ENCODE peak calls at places on chromosome X, in six cellular contexts. C is H1, U is IMR-90, J is H9, N is mesenchymal stem cell, B is mesendoderm. Z is an unnamed sample.

GRCh38 chrX:118603981-118604380 is 108.4 kb downstream of the DOCK11 start:
- DNase-seq in C (no peak), U (peak), J (peak), N (peak), B (peak), Z (peak)

GRCh38 chrX:143378851-143379250 is 138.4 kb downstream of the SPANXN3 start:
- DNase-seq in C (no peak), U (no peak), J (no peak), N (no peak), B (no peak), Z (no peak)

GRCh38 chrX:13223868-13224555 is 95.8 kb downstream of the ATXN3L start:
- DNase-seq in C (no peak), U (peak), J (no peak), N (peak), B (peak), Z (no peak)

GRCh38 chrX:8090906-8091305 is 80.2 kb downstream of the VCX2 start:
- DNase-seq in C (no peak), U (no peak), J (no peak), N (no peak), B (no peak), Z (no peak)

GRCh38 chrX:29435396-29435795 is 780.0 kb upstream of the MAGEB2 start:
- DNase-seq in C (no peak), U (peak), J (no peak), N (peak), B (no peak), Z (no peak)

GRCh38 chrX:53036149-53036548 is 12.4 kb upstream of the GPR173 start:
- DNase-seq in C (no peak), U (no peak), J (no peak), N (no peak), B (no peak), Z (no peak)

GRCh38 chrX:113429011-113429410 is 588.4 kb upstream of the AMOT start:
- DNase-seq in C (no peak), U (no peak), J (no peak), N (no peak), B (no peak), Z (no peak)

GRCh38 chrX:356385-357034 is 30.2 kb downstream of the PPP2R3B start:
- DNase-seq in C (no peak), U (peak), J (no peak), N (peak), B (no peak), Z (no peak)

GRCh38 chrX:154727418-154728323 is 23.2 kb downstream of the GAB3 start:
- DNase-seq in C (no peak), U (peak), J (no peak), N (peak), B (peak), Z (no peak)

GRCh38 chrX:154411981-154412340 is 622 bp downstream of the TAFAZZIN start:
- DNase-seq in C (no peak), U (peak), J (peak), N (peak), B (peak), Z (no peak)

GRCh38 chrX:133365886-133366611 is 49.2 kb downstream of the GPC4 start:
- DNase-seq in C (no peak), U (peak), J (no peak), N (peak), B (peak), Z (no peak)

GRCh38 chrX:119942831-119943184 is 743 bp downstream of the NKAP start:
- DNase-seq in C (no peak), U (peak), J (no peak), N (no peak), B (no peak), Z (no peak)

GRCh38 chrX:71095555-71095970 is at the start of gene FOXO4:
- DNase-seq in C (peak), U (peak), J (peak), N (peak), B (peak), Z (peak)

GRCh38 chrX:45843518-45843917 is 642.8 kb upstream of the DIPK2B start:
- DNase-seq in C (no peak), U (no peak), J (no peak), N (no peak), B (peak), Z (no peak)

GRCh38 chrX:123267220-123267619 is 83.1 kb downstream of the GRIA3 start:
- DNase-seq in C (no peak), U (no peak), J (no peak), N (no peak), B (no peak), Z (no peak)

GRCh38 chrX:108313662-108314061 is 124.6 kb downstream of the COL4A6 start:
- DNase-seq in C (no peak), U (peak), J (no peak), N (peak), B (no peak), Z (no peak)

GRCh38 chrX:112147206-112147605 is 64.6 kb upstream of the TRPC5 start:
- DNase-seq in C (no peak), U (peak), J (peak), N (peak), B (peak), Z (peak)

GRCh38 chrX:119067023-119067739 is 5.6 kb upstream of the CT47C1 start:
- DNase-seq in C (no peak), U (peak), J (peak), N (peak), B (peak), Z (peak)

GRCh38 chrX:51931761-51932160 is 38.3 kb downstream of the MAGED1 start:
- DNase-seq in C (no peak), U (no peak), J (no peak), N (no peak), B (no peak), Z (no peak)

GRCh38 chrX:16797358-16797757 is 11.1 kb downstream of the TXLNG start:
- DNase-seq in C (no peak), U (peak), J (no peak), N (no peak), B (no peak), Z (no peak)

GRCh38 chrX:154332561-154332960 is 37.0 kb downstream of the TKTL1 start:
- DNase-seq in C (no peak), U (no peak), J (no peak), N (no peak), B (no peak), Z (no peak)

GRCh38 chrX:21747523-21747922 is 10.4 kb downstream of the SMPX start:
- DNase-seq in C (no peak), U (no peak), J (no peak), N (no peak), B (peak), Z (no peak)

GRCh38 chrX:21493226-21493850 is 119.1 kb downstream of the CNKSR2 start:
- DNase-seq in C (no peak), U (peak), J (no peak), N (no peak), B (no peak), Z (no peak)

GRCh38 chrX:51440365-51440764 is 56.0 kb downstream of the NUDT11 start:
- DNase-seq in C (no peak), U (no peak), J (no peak), N (no peak), B (peak), Z (no peak)

GRCh38 chrX:108070891-108071290 is 20.5 kb downstream of the PSMD10 start:
- DNase-seq in C (no peak), U (peak), J (no peak), N (peak), B (no peak), Z (no peak)

GRCh38 chrX:118536204-118536603 is 40.6 kb downstream of the DOCK11 start:
- DNase-seq in C (no peak), U (no peak), J (no peak), N (no peak), B (no peak), Z (no peak)

GRCh38 chrX:136468391-136469103 is 19.2 kb upstream of the BRS3 start:
- DNase-seq in C (no peak), U (no peak), J (no peak), N (no peak), B (no peak), Z (no peak)

GRCh38 chrX:24506082-24506481 is 41.0 kb downstream of the PDK3 start:
- DNase-seq in C (no peak), U (peak), J (no peak), N (peak), B (peak), Z (no peak)

GRCh38 chrX:46381630-46382029 is 163.6 kb downstream of the ZNF674 start:
- DNase-seq in C (no peak), U (peak), J (peak), N (peak), B (peak), Z (peak)

GRCh38 chrX:107845625-107846024 is 20.0 kb downstream of the MID2 start:
- DNase-seq in C (no peak), U (no peak), J (no peak), N (no peak), B (peak), Z (no peak)

GRCh38 chrX:329291-329910 is 10.8 kb upstream of the GTPBP6 start:
- DNase-seq in C (no peak), U (no peak), J (no peak), N (no peak), B (no peak), Z (no peak)

GRCh38 chrX:112051546-112051945 is 31.0 kb downstream of the TRPC5 start:
- DNase-seq in C (no peak), U (no peak), J (no peak), N (peak), B (no peak), Z (no peak)

DNA sequence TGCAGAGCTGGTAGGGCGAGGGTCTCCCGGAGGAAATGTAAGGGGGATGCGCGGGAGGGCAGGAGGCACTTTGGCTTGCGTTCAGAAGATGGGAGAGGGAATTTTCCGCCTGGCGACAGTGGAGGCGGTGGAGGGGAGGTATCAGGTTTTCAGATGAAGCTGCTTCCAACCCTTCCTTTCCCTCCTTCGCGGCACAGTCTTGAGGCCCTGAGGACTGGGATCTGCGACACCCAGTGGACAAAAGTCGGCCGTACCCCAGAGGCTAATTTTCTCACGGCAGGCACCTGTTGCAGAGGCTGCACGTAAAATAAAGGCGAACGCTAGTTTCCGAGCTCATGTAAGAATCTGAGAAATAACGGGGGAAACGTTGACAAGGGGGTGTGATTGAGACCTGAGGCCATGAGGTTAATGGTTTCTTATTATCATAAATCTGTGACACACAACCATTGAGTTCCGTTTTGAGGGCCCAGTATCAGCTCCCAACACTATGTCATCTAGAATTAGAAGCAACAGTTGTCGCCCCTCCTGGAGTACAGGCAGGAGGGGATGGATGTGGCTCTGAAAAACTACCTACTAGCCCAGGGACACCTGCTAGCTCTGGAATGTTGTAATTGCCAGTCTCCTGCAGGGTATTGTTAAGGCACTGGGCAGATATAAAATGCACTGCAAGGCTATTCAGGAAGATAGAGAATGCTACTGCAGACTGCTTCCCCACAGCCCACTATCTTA is 1.1 kb downstream of the ZCCHC18 start:
- DNase-seq in C (no peak), U (peak), J (peak), N (peak), B (peak), Z (peak)
- H3K27ac ChIP-seq in C (no peak), U (no peak), J (no peak), N (no peak), B (no peak), Z (peak)

GRCh38 chrX:148535639-148536038 is 35.2 kb downstream of the AFF2 start:
- DNase-seq in C (no peak), U (no peak), J (no peak), N (no peak), B (no peak), Z (no peak)

GRCh38 chrX:148530464-148531077 is 30.2 kb downstream of the AFF2 start:
- DNase-seq in C (no peak), U (peak), J (no peak), N (peak), B (peak), Z (no peak)
- H3K23ac ChIP-seq in C (no peak), U (no peak), J (no peak), N (no peak), B (no peak), Z (no peak)

DNA sequence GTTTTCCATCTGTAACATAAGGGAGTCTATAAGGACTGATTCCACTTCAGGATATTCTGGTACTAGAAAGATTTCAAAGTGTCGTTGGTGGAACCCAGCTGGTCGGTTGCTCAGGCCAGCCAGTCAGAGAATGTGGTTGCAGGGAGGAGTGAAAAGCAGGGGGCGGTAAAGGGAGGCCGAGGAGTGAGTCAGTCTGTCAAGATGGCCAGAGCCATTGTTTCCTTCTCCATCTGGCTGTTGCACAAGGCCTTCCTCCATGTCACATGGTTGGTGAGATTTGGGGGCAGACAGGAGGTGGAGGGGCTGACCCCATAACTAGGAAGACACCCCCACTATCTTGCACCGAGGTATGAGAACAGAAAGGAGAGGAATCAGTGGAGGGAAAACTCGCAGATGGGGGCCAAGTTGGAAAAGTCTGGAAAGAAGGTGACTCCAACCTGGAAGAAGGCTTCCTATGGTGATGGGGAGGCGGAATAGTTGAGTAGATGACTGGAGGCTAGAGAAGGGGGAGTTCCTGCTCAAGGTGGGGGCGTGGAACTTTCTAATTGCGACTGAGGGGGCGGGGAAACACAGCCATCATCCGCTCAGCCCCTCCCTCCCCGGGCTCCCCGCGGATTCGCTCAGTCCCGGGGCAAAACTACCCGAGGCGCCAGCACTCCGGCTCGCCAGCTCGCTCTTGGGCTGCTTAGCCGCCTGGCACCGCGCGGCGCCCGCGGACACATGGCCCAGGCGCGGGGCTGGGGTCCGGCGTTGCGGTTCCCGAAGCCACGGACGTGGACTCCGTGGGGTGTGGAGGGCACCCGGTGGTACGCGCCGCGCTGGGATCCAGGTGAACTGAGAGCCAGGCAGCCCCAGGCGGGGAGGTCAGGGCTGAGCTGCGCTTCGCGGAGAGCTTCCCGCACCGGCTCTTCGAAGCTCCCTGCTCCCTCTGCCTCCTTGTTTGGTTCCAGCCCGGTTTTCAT is 38.5 kb downstream of the STARD8 start:
- DNase-seq in C (no peak), U (peak), J (peak), N (peak), B (peak), Z (no peak)
- H3K27ac ChIP-seq in C (no peak), U (peak), J (no peak), N (no peak), B (peak), Z (no peak)

GRCh38 chrX:49919617-49920016 is 2.8 kb upstream of the CLCN5 start:
- DNase-seq in C (no peak), U (peak), J (peak), N (peak), B (peak), Z (peak)

GRCh38 chrX:49921109-49921508 is 1.3 kb upstream of the CLCN5 start:
- DNase-seq in C (no peak), U (no peak), J (no peak), N (no peak), B (no peak), Z (no peak)

DNA sequence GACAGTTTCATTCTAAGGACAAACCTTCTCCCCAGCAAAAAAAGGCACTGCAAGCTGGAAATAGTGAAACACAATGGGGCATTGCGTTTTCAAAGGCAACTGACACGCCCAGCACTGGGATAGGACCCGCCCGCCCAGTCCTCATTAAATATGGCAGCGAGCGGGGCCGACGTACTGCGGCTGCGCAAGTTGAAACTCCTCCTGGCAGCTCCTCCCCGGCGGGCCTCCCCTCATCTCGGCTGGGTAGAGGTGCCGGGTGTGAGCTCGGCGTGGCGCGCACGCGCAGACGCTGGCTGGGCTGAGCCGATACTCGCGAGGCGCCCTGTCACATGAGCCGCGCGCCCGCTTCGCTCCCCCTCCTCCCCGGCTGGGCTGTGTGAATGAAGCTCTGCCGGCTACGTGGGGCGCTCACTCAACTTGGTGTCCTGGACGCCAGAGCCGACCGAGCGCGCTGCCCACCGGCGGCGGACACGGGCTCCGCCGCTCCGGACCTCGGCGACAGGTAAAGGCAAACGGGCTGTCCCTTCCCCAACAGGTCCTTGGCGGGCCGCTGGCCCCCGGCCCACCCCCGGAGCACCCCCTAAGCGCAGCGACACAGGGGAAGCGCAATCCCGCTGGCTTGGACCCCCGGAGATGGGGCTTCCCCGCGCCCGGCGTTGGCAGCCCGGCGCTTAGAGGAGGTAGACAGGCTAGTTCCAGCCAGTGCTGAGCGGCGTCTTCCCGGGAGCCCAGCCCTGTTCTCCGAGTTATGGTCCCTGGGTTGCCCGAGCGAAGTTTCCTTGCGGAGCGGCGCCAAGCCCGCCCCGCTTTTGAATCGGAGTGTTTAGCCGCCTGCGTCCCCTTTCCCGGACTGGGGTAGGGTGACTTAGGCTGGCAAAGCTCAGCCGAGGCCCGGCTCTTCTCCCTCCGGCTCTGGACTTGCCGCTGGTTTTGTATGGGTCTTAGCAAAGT is at the start of gene CLCN5:
- DNase-seq in C (peak), U (peak), J (peak), N (peak), B (peak), Z (peak)
- H3K23ac ChIP-seq in C (no peak), U (peak), J (no peak), N (no peak), B (no peak), Z (no peak)

GRCh38 chrX:48696301-48697181 is at the start of gene SUV39H1:
- DNase-seq in C (no peak), U (peak), J (peak), N (peak), B (peak), Z (peak)

GRCh38 chrX:48697182-48697727 is 721 bp downstream of the SUV39H1 start:
- DNase-seq in C (no peak), U (no peak), J (no peak), N (peak), B (no peak), Z (no peak)

GRCh38 chrX:48695925-48696300 is 621 bp upstream of the SUV39H1 start:
- DNase-seq in C (no peak), U (no peak), J (no peak), N (no peak), B (peak), Z (no peak)

GRCh38 chrX:48694776-48695523 is 1.6 kb upstream of the SUV39H1 start:
- DNase-seq in C (no peak), U (no peak), J (no peak), N (no peak), B (no peak), Z (no peak)

GRCh38 chrX:48695524-48695875 is 1.0 kb upstream of the SUV39H1 start:
- DNase-seq in C (no peak), U (peak), J (no peak), N (peak), B (no peak), Z (no peak)
- H3K27ac ChIP-seq in C (no peak), U (no peak), J (no peak), N (no peak), B (no peak), Z (no peak)

GRCh38 chrX:2584216-2584615 is 83.4 kb upstream of the DHRSX start:
- DNase-seq in C (no peak), U (no peak), J (peak), N (no peak), B (no peak), Z (no peak)

GRCh38 chrX:2583194-2584162 is 82.7 kb upstream of the DHRSX start:
- DNase-seq in C (no peak), U (no peak), J (no peak), N (no peak), B (no peak), Z (no peak)

GRCh38 chrX:2577844-2578444 is 77.2 kb upstream of the DHRSX start:
- DNase-seq in C (no peak), U (no peak), J (no peak), N (no peak), B (no peak), Z (no peak)

GRCh38 chrX:2578864-2579263 is 78.1 kb upstream of the DHRSX start:
- DNase-seq in C (no peak), U (no peak), J (no peak), N (no peak), B (no peak), Z (no peak)

GRCh38 chrX:2581296-2581695 is 80.5 kb upstream of the DHRSX start:
- DNase-seq in C (no peak), U (no peak), J (no peak), N (no peak), B (no peak), Z (no peak)
- H3K23ac ChIP-seq in C (no peak), U (no peak), J (no peak), N (no peak), B (no peak), Z (no peak)

GRCh38 chrX:132180929-132181328 is 38.3 kb downstream of the RAP2C start:
- DNase-seq in C (no peak), U (no peak), J (no peak), N (no peak), B (no peak), Z (no peak)
- H3K27ac ChIP-seq in C (no peak), U (no peak), J (no peak), N (no peak), B (no peak), Z (no peak)

DNA sequence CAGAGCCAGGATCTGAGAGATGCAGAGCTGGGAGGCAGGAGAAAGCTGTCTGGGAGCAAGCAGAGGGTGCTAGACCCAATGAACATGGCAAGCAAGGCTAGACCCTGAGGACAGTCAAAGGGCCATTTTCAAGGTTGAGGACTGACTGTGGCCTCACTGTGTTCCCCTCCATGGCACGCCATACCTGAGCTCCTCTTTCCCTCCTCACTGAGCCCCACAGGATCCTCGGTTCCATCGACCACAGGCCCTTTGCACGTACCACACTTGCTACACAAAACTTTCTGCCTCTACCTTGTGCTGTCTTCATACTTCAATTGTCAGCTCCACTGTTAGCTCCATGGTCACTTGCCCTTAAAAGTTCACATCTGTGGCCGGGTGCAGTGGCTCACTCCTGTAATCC is 45.5 kb upstream of the CD99 start:
- DNase-seq in C (no peak), U (no peak), J (no peak), N (no peak), B (no peak), Z (no peak)
- H3K23ac ChIP-seq in C (no peak), U (no peak), J (no peak), N (no peak), B (no peak), Z (no peak)

Z was measured in neuronal stem cell.